ENCODE peak calls at places on chromosomes 7 and 10, in six cellular contexts. One of them, this sample, is unnamed.

GRCh38 chr10:101903827-101904520 is 60.4 kb upstream of the KCNIP2 start:
- DNase-seq in mesenchymal stem cell: peak; percentile 61
- DNase-seq in H1: no peak
- DNase-seq in H9: no peak
- DNase-seq in IMR-90: peak; percentile 21
- DNase-seq in neuronal stem cell: no peak
- DNase-seq in this sample: no peak

GRCh38 chr7:44961844-44962482 is 16.9 kb downstream of the MYO1G start:
- DNase-seq in H1: no peak
- DNase-seq in mesenchymal stem cell: no peak
- DNase-seq in H9: peak; percentile 45
- DNase-seq in IMR-90: no peak
- DNase-seq in neuronal stem cell: no peak
- DNase-seq in this sample: no peak

GRCh38 chr7:98617051-98617959 is at the start of gene NPTX2:
- DNase-seq in neuronal stem cell: peak; percentile 73
- DNase-seq in H1: no peak
- DNase-seq in H9: peak; percentile 85
- DNase-seq in IMR-90: no peak
- DNase-seq in mesenchymal stem cell: no peak
- DNase-seq in this sample: no peak

GRCh38 chr10:3460420-3461128 is 288.0 kb upstream of the PITRM1 start:
- DNase-seq in neuronal stem cell: no peak
- DNase-seq in H1: no peak
- DNase-seq in H9: no peak
- DNase-seq in IMR-90: no peak
- DNase-seq in mesenchymal stem cell: no peak
- DNase-seq in this sample: no peak

GRCh38 chr7:107045195-107045960 is 873 bp downstream of the PRKAR2B start:
- DNase-seq in neuronal stem cell: peak; percentile 35
- DNase-seq in H1: no peak
- DNase-seq in mesenchymal stem cell: no peak
- DNase-seq in IMR-90: peak; percentile 5
- DNase-seq in H9: no peak
- DNase-seq in this sample: no peak

GRCh38 chr7:7642081-7642480 is 1.5 kb downstream of the UMAD1 start:
- DNase-seq in H1: no peak
- DNase-seq in neuronal stem cell: no peak
- DNase-seq in H9: no peak
- DNase-seq in mesenchymal stem cell: no peak
- DNase-seq in IMR-90: no peak
- DNase-seq in this sample: no peak

GRCh38 chr10:27605337-27605736 is 101.2 kb downstream of the RAB18 start:
- DNase-seq in H9: no peak
- DNase-seq in neuronal stem cell: no peak
- DNase-seq in IMR-90: no peak
- DNase-seq in H1: no peak
- DNase-seq in mesenchymal stem cell: no peak
- DNase-seq in this sample: no peak

GRCh38 chr10:36178616-36179015 is 536.5 kb upstream of the FZD8 start:
- DNase-seq in IMR-90: no peak
- DNase-seq in mesenchymal stem cell: no peak
- DNase-seq in H1: no peak
- DNase-seq in H9: no peak
- DNase-seq in neuronal stem cell: no peak
- DNase-seq in this sample: no peak

GRCh38 chr7:50838675-50839377 is 56.1 kb upstream of the GRB10 start:
- DNase-seq in H9: no peak
- DNase-seq in H1: no peak
- DNase-seq in IMR-90: peak; percentile 79
- DNase-seq in mesenchymal stem cell: no peak
- DNase-seq in neuronal stem cell: no peak
- DNase-seq in this sample: no peak

GRCh38 chr7:57868771-57869483 is 418.9 kb downstream of the ZNF716 start:
- DNase-seq in IMR-90: no peak
- DNase-seq in mesenchymal stem cell: no peak
- DNase-seq in H9: no peak
- DNase-seq in neuronal stem cell: no peak
- DNase-seq in H1: no peak
- DNase-seq in this sample: peak; percentile 31
- H3K14ac ChIP-seq in IMR-90: no peak overlapping the region
- H3K14ac ChIP-seq in mesenchymal stem cell: no peak overlapping the region
- H3K14ac ChIP-seq in H9: no peak overlapping the region
- H3K14ac ChIP-seq in neuronal stem cell: no peak overlapping the region
- H3K14ac ChIP-seq in H1: no peak overlapping the region
- H3K14ac ChIP-seq in this sample: no peak overlapping the region

DNA sequence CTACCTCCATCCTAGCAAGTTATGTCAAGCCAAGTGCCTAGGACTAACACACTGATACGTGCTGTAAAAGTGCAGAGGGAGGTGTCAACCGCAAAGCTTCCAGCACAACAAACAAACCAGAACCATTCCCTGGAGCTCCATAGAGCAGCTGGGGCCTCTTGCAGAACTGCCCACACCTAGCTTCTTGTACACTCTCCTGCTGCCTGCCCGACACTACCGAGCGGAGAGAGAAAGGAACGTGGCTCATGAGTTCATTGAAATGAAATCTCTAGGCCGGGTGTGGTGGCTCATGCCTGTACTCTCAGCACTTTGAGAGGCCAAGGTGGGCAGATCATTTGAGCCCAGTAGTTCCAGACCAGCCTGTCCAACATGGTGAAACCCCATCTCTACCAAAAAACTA is 73.5 kb downstream of the MKI67 start:
- DNase-seq in H9: no peak
- DNase-seq in neuronal stem cell: no peak
- DNase-seq in H1: no peak
- DNase-seq in mesenchymal stem cell: no peak
- DNase-seq in IMR-90: no peak
- DNase-seq in this sample: peak; percentile 35
- H4K91ac ChIP-seq in H9: no peak overlapping the region
- H4K91ac ChIP-seq in neuronal stem cell: no peak overlapping the region
- H4K91ac ChIP-seq in H1: no peak overlapping the region
- H4K91ac ChIP-seq in mesenchymal stem cell: no peak overlapping the region
- H4K91ac ChIP-seq in IMR-90: no peak overlapping the region
- H4K91ac ChIP-seq in this sample: no peak overlapping the region

GRCh38 chr10:108005627-108006026 is 841.1 kb upstream of the SORCS1 start:
- DNase-seq in H9: no peak
- DNase-seq in H1: no peak
- DNase-seq in mesenchymal stem cell: no peak
- DNase-seq in IMR-90: no peak
- DNase-seq in neuronal stem cell: no peak
- DNase-seq in this sample: no peak

GRCh38 chr10:108000365-108000764 is 835.9 kb upstream of the SORCS1 start:
- DNase-seq in H1: no peak
- DNase-seq in mesenchymal stem cell: no peak
- DNase-seq in IMR-90: no peak
- DNase-seq in neuronal stem cell: no peak
- DNase-seq in H9: no peak
- DNase-seq in this sample: no peak

GRCh38 chr10:108003061-108003460 is 838.6 kb upstream of the SORCS1 start:
- DNase-seq in neuronal stem cell: no peak
- DNase-seq in IMR-90: no peak
- DNase-seq in mesenchymal stem cell: no peak
- DNase-seq in H1: no peak
- DNase-seq in H9: no peak
- DNase-seq in this sample: no peak

DNA sequence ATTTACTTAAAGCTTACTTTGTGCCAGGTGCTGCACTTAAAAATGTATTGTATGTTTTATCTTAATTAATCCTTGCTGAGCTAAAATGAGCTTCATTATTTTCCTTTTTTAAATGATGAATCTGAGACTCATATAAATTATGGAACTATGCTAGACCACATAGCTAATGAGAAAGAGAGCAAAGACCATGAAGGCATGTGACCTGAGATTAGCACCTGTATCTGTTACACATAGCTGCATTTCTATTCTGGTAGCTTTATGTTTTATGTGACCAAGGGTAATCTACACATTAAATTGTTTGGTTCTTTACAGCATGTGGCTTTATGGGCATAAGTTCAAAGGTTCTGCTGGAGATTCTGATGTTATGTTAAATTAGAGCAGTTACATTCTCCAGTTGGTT is 839.1 kb upstream of the SORCS1 start:
- DNase-seq in IMR-90: no peak
- DNase-seq in mesenchymal stem cell: no peak
- DNase-seq in H9: no peak
- DNase-seq in neuronal stem cell: no peak
- DNase-seq in H1: no peak
- DNase-seq in this sample: no peak
- H3K14ac ChIP-seq in IMR-90: no peak overlapping the region
- H3K14ac ChIP-seq in mesenchymal stem cell: no peak overlapping the region
- H3K14ac ChIP-seq in H9: no peak overlapping the region
- H3K14ac ChIP-seq in neuronal stem cell: no peak overlapping the region
- H3K14ac ChIP-seq in H1: no peak overlapping the region
- H3K14ac ChIP-seq in this sample: no peak overlapping the region

GRCh38 chr7:152521420-152522337 is 85.9 kb upstream of the KMT2C start:
- DNase-seq in mesenchymal stem cell: no peak
- DNase-seq in neuronal stem cell: no peak
- DNase-seq in H9: no peak
- DNase-seq in H1: no peak
- DNase-seq in IMR-90: no peak
- DNase-seq in this sample: peak; percentile 92

GRCh38 chr7:152522551-152522950 is 86.7 kb upstream of the KMT2C start:
- DNase-seq in mesenchymal stem cell: no peak
- DNase-seq in IMR-90: no peak
- DNase-seq in H1: no peak
- DNase-seq in neuronal stem cell: no peak
- DNase-seq in H9: no peak
- DNase-seq in this sample: peak; percentile 48

GRCh38 chr7:152520861-152521302 is 85.1 kb upstream of the KMT2C start:
- DNase-seq in mesenchymal stem cell: no peak
- DNase-seq in neuronal stem cell: no peak
- DNase-seq in H1: no peak
- DNase-seq in IMR-90: no peak
- DNase-seq in H9: no peak
- DNase-seq in this sample: peak; percentile 54

GRCh38 chr7:152516216-152516615 is 80.4 kb upstream of the KMT2C start:
- DNase-seq in H1: no peak
- DNase-seq in H9: no peak
- DNase-seq in IMR-90: no peak
- DNase-seq in mesenchymal stem cell: no peak
- DNase-seq in neuronal stem cell: no peak
- DNase-seq in this sample: no peak

DNA sequence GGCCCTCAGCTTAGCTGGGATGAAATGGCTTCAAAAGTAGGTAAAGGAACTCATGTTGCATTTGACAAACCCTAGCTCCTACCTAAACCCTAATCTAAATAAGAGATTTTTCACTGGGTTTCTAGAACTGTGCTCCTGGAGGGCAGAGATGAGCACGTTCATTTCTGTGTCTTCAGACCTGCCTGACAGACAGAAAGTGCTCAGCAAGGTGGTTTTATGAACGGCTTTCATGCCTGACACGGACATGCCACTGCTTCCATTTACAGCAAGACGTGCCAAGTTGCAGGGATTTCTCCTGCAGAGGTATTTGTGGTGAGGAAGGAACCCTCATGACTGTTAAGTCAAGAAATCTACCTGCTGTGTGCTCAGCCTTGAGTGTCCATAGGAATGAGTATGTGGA is 83.5 kb upstream of the KMT2C start:
- DNase-seq in H9: no peak
- DNase-seq in mesenchymal stem cell: no peak
- DNase-seq in IMR-90: no peak
- DNase-seq in H1: no peak
- DNase-seq in neuronal stem cell: no peak
- DNase-seq in this sample: no peak
- H4K91ac ChIP-seq in H9: no peak overlapping the region
- H4K91ac ChIP-seq in mesenchymal stem cell: no peak overlapping the region
- H4K91ac ChIP-seq in IMR-90: no peak overlapping the region
- H4K91ac ChIP-seq in H1: no peak overlapping the region
- H4K91ac ChIP-seq in neuronal stem cell: no peak overlapping the region
- H4K91ac ChIP-seq in this sample: no peak overlapping the region

DNA sequence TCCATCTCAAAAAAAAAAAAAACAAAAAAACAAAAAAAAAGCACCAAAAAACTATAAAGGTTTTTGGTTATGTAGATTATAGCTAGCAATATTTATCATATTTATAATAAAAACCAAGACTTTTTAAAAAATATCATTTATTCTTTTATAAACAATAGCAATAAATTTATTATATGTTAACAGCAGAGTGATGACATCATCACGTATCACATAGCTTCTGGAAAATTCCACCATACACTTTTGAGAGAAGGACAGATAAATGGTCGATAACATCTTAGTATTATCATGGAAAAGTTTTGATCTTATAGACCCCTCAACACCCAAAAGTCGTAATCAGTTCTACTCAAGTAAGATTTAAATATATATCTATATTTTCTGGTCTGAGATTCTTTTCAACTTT is 33.2 kb upstream of the IL15RA start:
- DNase-seq in H9: no peak
- DNase-seq in IMR-90: no peak
- DNase-seq in H1: no peak
- DNase-seq in mesenchymal stem cell: no peak
- DNase-seq in neuronal stem cell: no peak
- DNase-seq in this sample: no peak
- H3K14ac ChIP-seq in H9: no peak overlapping the region
- H3K14ac ChIP-seq in IMR-90: no peak overlapping the region
- H3K14ac ChIP-seq in H1: no peak overlapping the region
- H3K14ac ChIP-seq in mesenchymal stem cell: no peak overlapping the region
- H3K14ac ChIP-seq in neuronal stem cell: no peak overlapping the region
- H3K14ac ChIP-seq in this sample: no peak overlapping the region